ENCODE peak calls at places on chromosomes 2 and 18, in nine cellular contexts. One of them, this sample, is unnamed.

GRCh38 chr18:76459312-76459686 is 35.7 kb downstream of the ZNF516 start:
- DNase-seq in left lobe of liver: no peak
- DNase-seq in ELR: no peak
- DNase-seq in fibroblast of pulmonary artery: no peak
- DNase-seq in fibroblast of the conjunctiva: no peak
- DNase-seq in mucosa of gallbladder: peak
- DNase-seq in pancreas: peak
- DNase-seq in activated naive CD8-positive, alpha-beta T cell treated with anti-CD3 and anti-CD28 coated beads, Interleukin-2, amount 50 U/mL, for 24 hours: no peak
- DNase-seq in endodermal cell: no peak
- DNase-seq in this sample: no peak

GRCh38 chr2:137467246-137467862 is 496.9 kb upstream of the HNMT start:
- DNase-seq in activated naive CD8-positive, alpha-beta T cell treated with anti-CD3 and anti-CD28 coated beads, Interleukin-2, amount 50 U/mL, for 24 hours: peak
- DNase-seq in pancreas: no peak
- DNase-seq in ELR: peak
- DNase-seq in left lobe of liver: peak
- DNase-seq in mucosa of gallbladder: peak
- DNase-seq in fibroblast of the conjunctiva: peak
- DNase-seq in endodermal cell: peak
- DNase-seq in fibroblast of pulmonary artery: peak
- DNase-seq in this sample: peak

GRCh38 chr2:71664161-71664560 is 210.8 kb downstream of the DYSF start:
- DNase-seq in fibroblast of the conjunctiva: no peak
- DNase-seq in mucosa of gallbladder: no peak
- DNase-seq in fibroblast of pulmonary artery: no peak
- DNase-seq in left lobe of liver: no peak
- DNase-seq in endodermal cell: peak
- DNase-seq in ELR: no peak
- DNase-seq in activated naive CD8-positive, alpha-beta T cell treated with anti-CD3 and anti-CD28 coated beads, Interleukin-2, amount 50 U/mL, for 24 hours: no peak
- DNase-seq in pancreas: peak
- DNase-seq in this sample: no peak

GRCh38 chr2:127413782-127414743 is 4.2 kb upstream of the PROC start:
- DNase-seq in fibroblast of pulmonary artery: peak
- DNase-seq in mucosa of gallbladder: no peak
- DNase-seq in ELR: peak
- DNase-seq in pancreas: no peak
- DNase-seq in left lobe of liver: no peak
- DNase-seq in endodermal cell: no peak
- DNase-seq in activated naive CD8-positive, alpha-beta T cell treated with anti-CD3 and anti-CD28 coated beads, Interleukin-2, amount 50 U/mL, for 24 hours: no peak
- DNase-seq in fibroblast of the conjunctiva: peak
- DNase-seq in this sample: no peak

GRCh38 chr2:10631405-10631804 is 58.4 kb downstream of the NOL10 start:
- DNase-seq in mucosa of gallbladder: no peak
- DNase-seq in left lobe of liver: no peak
- DNase-seq in pancreas: no peak
- DNase-seq in fibroblast of the conjunctiva: no peak
- DNase-seq in endodermal cell: no peak
- DNase-seq in activated naive CD8-positive, alpha-beta T cell treated with anti-CD3 and anti-CD28 coated beads, Interleukin-2, amount 50 U/mL, for 24 hours: no peak
- DNase-seq in ELR: no peak
- DNase-seq in fibroblast of pulmonary artery: no peak
- DNase-seq in this sample: no peak

GRCh38 chr2:9578475-9579235 is 23.0 kb upstream of the ADAM17 start:
- DNase-seq in mucosa of gallbladder: no peak
- DNase-seq in activated naive CD8-positive, alpha-beta T cell treated with anti-CD3 and anti-CD28 coated beads, Interleukin-2, amount 50 U/mL, for 24 hours: no peak
- DNase-seq in pancreas: no peak
- DNase-seq in endodermal cell: no peak
- DNase-seq in ELR: no peak
- DNase-seq in fibroblast of the conjunctiva: no peak
- DNase-seq in left lobe of liver: peak
- DNase-seq in fibroblast of pulmonary artery: no peak
- DNase-seq in this sample: no peak

GRCh38 chr2:65922030-65922429 is 489.6 kb upstream of the SPRED2 start:
- DNase-seq in fibroblast of pulmonary artery: no peak
- DNase-seq in endodermal cell: no peak
- DNase-seq in left lobe of liver: no peak
- DNase-seq in mucosa of gallbladder: no peak
- DNase-seq in fibroblast of the conjunctiva: no peak
- DNase-seq in pancreas: no peak
- DNase-seq in activated naive CD8-positive, alpha-beta T cell treated with anti-CD3 and anti-CD28 coated beads, Interleukin-2, amount 50 U/mL, for 24 hours: no peak
- DNase-seq in ELR: no peak
- DNase-seq in this sample: no peak

GRCh38 chr18:33839452-33840225 is 261.6 kb downstream of the ASXL3 start:
- DNase-seq in activated naive CD8-positive, alpha-beta T cell treated with anti-CD3 and anti-CD28 coated beads, Interleukin-2, amount 50 U/mL, for 24 hours: no peak
- DNase-seq in endodermal cell: no peak
- DNase-seq in left lobe of liver: peak
- DNase-seq in mucosa of gallbladder: peak
- DNase-seq in ELR: peak
- DNase-seq in pancreas: no peak
- DNase-seq in fibroblast of pulmonary artery: peak
- DNase-seq in fibroblast of the conjunctiva: peak
- DNase-seq in this sample: no peak

GRCh38 chr2:40592223-40592622 is 140.3 kb upstream of the SLC8A1 start:
- DNase-seq in endodermal cell: no peak
- DNase-seq in ELR: no peak
- DNase-seq in activated naive CD8-positive, alpha-beta T cell treated with anti-CD3 and anti-CD28 coated beads, Interleukin-2, amount 50 U/mL, for 24 hours: no peak
- DNase-seq in pancreas: no peak
- DNase-seq in fibroblast of the conjunctiva: no peak
- DNase-seq in fibroblast of pulmonary artery: no peak
- DNase-seq in mucosa of gallbladder: no peak
- DNase-seq in left lobe of liver: no peak
- DNase-seq in this sample: no peak

GRCh38 chr2:240650254-240650965 is 25.1 kb downstream of the GPR35 start:
- DNase-seq in mucosa of gallbladder: peak
- DNase-seq in endodermal cell: peak
- DNase-seq in pancreas: no peak
- DNase-seq in left lobe of liver: no peak
- DNase-seq in fibroblast of the conjunctiva: no peak
- DNase-seq in ELR: no peak
- DNase-seq in activated naive CD8-positive, alpha-beta T cell treated with anti-CD3 and anti-CD28 coated beads, Interleukin-2, amount 50 U/mL, for 24 hours: no peak
- DNase-seq in fibroblast of pulmonary artery: no peak
- DNase-seq in this sample: no peak

GRCh38 chr2:7845332-7845731 is 836.5 kb upstream of the ID2 start:
- DNase-seq in activated naive CD8-positive, alpha-beta T cell treated with anti-CD3 and anti-CD28 coated beads, Interleukin-2, amount 50 U/mL, for 24 hours: no peak
- DNase-seq in fibroblast of the conjunctiva: peak
- DNase-seq in mucosa of gallbladder: no peak
- DNase-seq in endodermal cell: peak
- DNase-seq in pancreas: no peak
- DNase-seq in fibroblast of pulmonary artery: peak
- DNase-seq in ELR: peak
- DNase-seq in left lobe of liver: no peak
- DNase-seq in this sample: no peak

GRCh38 chr2:72032481-72033041 is 115.1 kb downstream of the CYP26B1 start:
- DNase-seq in fibroblast of the conjunctiva: no peak
- DNase-seq in ELR: no peak
- DNase-seq in activated naive CD8-positive, alpha-beta T cell treated with anti-CD3 and anti-CD28 coated beads, Interleukin-2, amount 50 U/mL, for 24 hours: no peak
- DNase-seq in endodermal cell: peak
- DNase-seq in left lobe of liver: no peak
- DNase-seq in mucosa of gallbladder: no peak
- DNase-seq in fibroblast of pulmonary artery: no peak
- DNase-seq in pancreas: no peak
- DNase-seq in this sample: no peak

GRCh38 chr2:158664987-158665386 is 130.1 kb upstream of the DAPL1 start:
- DNase-seq in mucosa of gallbladder: no peak
- DNase-seq in endodermal cell: no peak
- DNase-seq in pancreas: no peak
- DNase-seq in activated naive CD8-positive, alpha-beta T cell treated with anti-CD3 and anti-CD28 coated beads, Interleukin-2, amount 50 U/mL, for 24 hours: no peak
- DNase-seq in fibroblast of the conjunctiva: no peak
- DNase-seq in left lobe of liver: no peak
- DNase-seq in fibroblast of pulmonary artery: no peak
- DNase-seq in ELR: peak
- DNase-seq in this sample: no peak

GRCh38 chr2:46009315-46009714 is 287.9 kb upstream of the EPAS1 start:
- DNase-seq in ELR: no peak
- DNase-seq in fibroblast of the conjunctiva: no peak
- DNase-seq in activated naive CD8-positive, alpha-beta T cell treated with anti-CD3 and anti-CD28 coated beads, Interleukin-2, amount 50 U/mL, for 24 hours: no peak
- DNase-seq in left lobe of liver: no peak
- DNase-seq in fibroblast of pulmonary artery: no peak
- DNase-seq in pancreas: no peak
- DNase-seq in mucosa of gallbladder: no peak
- DNase-seq in endodermal cell: no peak
- DNase-seq in this sample: no peak

GRCh38 chr2:221283896-221284295 is 288.2 kb downstream of the EPHA4 start:
- DNase-seq in pancreas: no peak
- DNase-seq in fibroblast of pulmonary artery: peak
- DNase-seq in mucosa of gallbladder: no peak
- DNase-seq in left lobe of liver: no peak
- DNase-seq in fibroblast of the conjunctiva: no peak
- DNase-seq in activated naive CD8-positive, alpha-beta T cell treated with anti-CD3 and anti-CD28 coated beads, Interleukin-2, amount 50 U/mL, for 24 hours: no peak
- DNase-seq in endodermal cell: no peak
- DNase-seq in ELR: peak
- DNase-seq in this sample: no peak

GRCh38 chr18:62999392-62999791 is 284.1 kb downstream of the PHLPP1 start:
- DNase-seq in mucosa of gallbladder: peak
- DNase-seq in activated naive CD8-positive, alpha-beta T cell treated with anti-CD3 and anti-CD28 coated beads, Interleukin-2, amount 50 U/mL, for 24 hours: no peak
- DNase-seq in pancreas: no peak
- DNase-seq in endodermal cell: no peak
- DNase-seq in fibroblast of the conjunctiva: peak
- DNase-seq in fibroblast of pulmonary artery: peak
- DNase-seq in left lobe of liver: peak
- DNase-seq in ELR: no peak
- DNase-seq in this sample: no peak

GRCh38 chr2:31337860-31338259 is 76.7 kb downstream of the XDH start:
- DNase-seq in fibroblast of the conjunctiva: peak
- DNase-seq in pancreas: no peak
- DNase-seq in endodermal cell: no peak
- DNase-seq in ELR: peak
- DNase-seq in left lobe of liver: no peak
- DNase-seq in activated naive CD8-positive, alpha-beta T cell treated with anti-CD3 and anti-CD28 coated beads, Interleukin-2, amount 50 U/mL, for 24 hours: no peak
- DNase-seq in mucosa of gallbladder: no peak
- DNase-seq in fibroblast of pulmonary artery: peak
- DNase-seq in this sample: no peak

GRCh38 chr2:122595065-122595464 is 839.6 kb downstream of the TSN start:
- DNase-seq in pancreas: no peak
- DNase-seq in mucosa of gallbladder: no peak
- DNase-seq in fibroblast of pulmonary artery: no peak
- DNase-seq in left lobe of liver: no peak
- DNase-seq in activated naive CD8-positive, alpha-beta T cell treated with anti-CD3 and anti-CD28 coated beads, Interleukin-2, amount 50 U/mL, for 24 hours: no peak
- DNase-seq in fibroblast of the conjunctiva: no peak
- DNase-seq in endodermal cell: no peak
- DNase-seq in ELR: no peak
- DNase-seq in this sample: no peak